ENCODE peak calls at places on chromosome X, in seven cellular contexts. One of them, this sample, is unnamed.

GRCh38 chrX:39875834-39876625 is 221.7 kb downstream of the BCOR start:
- DNase-seq in left cardiac atrium: no peak
- DNase-seq in T-helper 9 cell: no peak
- DNase-seq in stimulated activated CD4-positive, alpha-beta T cell treated with anti-CD3 and anti-CD28 coated beads, Interleukin-15, amount 100 ng/mL, for 1 hour: no peak
- DNase-seq in progenitor cell of endocrine pancreas: no peak
- DNase-seq in NCI-H524: peak; percentile 76
- DNase-seq in IMR-90: no peak
- DNase-seq in this sample: no peak

GRCh38 chrX:77597090-77597489 is 149.9 kb downstream of the FGF16 start:
- DNase-seq in IMR-90: peak; percentile 48
- DNase-seq in T-helper 9 cell: no peak
- DNase-seq in left cardiac atrium: no peak
- DNase-seq in progenitor cell of endocrine pancreas: no peak
- DNase-seq in NCI-H524: no peak
- DNase-seq in stimulated activated CD4-positive, alpha-beta T cell treated with anti-CD3 and anti-CD28 coated beads, Interleukin-15, amount 100 ng/mL, for 1 hour: no peak
- DNase-seq in this sample: no peak

GRCh38 chrX:152925835-152926234 is 28.0 kb downstream of the ZNF185 start:
- DNase-seq in progenitor cell of endocrine pancreas: no peak
- DNase-seq in IMR-90: no peak
- DNase-seq in left cardiac atrium: no peak
- DNase-seq in NCI-H524: no peak
- DNase-seq in stimulated activated CD4-positive, alpha-beta T cell treated with anti-CD3 and anti-CD28 coated beads, Interleukin-15, amount 100 ng/mL, for 1 hour: no peak
- DNase-seq in T-helper 9 cell: no peak
- DNase-seq in this sample: no peak

GRCh38 chrX:12210921-12211320 is 72.6 kb downstream of the FRMPD4 start:
- DNase-seq in progenitor cell of endocrine pancreas: no peak
- DNase-seq in IMR-90: peak; percentile 31
- DNase-seq in T-helper 9 cell: no peak
- DNase-seq in NCI-H524: no peak
- DNase-seq in left cardiac atrium: no peak
- DNase-seq in stimulated activated CD4-positive, alpha-beta T cell treated with anti-CD3 and anti-CD28 coated beads, Interleukin-15, amount 100 ng/mL, for 1 hour: no peak
- DNase-seq in this sample: no peak

GRCh38 chrX:154011376-154012335 is 8.0 kb downstream of the IRAK1 start:
- DNase-seq in progenitor cell of endocrine pancreas: no peak
- DNase-seq in T-helper 9 cell: no peak
- DNase-seq in IMR-90: no peak
- DNase-seq in NCI-H524: no peak
- DNase-seq in left cardiac atrium: no peak
- DNase-seq in stimulated activated CD4-positive, alpha-beta T cell treated with anti-CD3 and anti-CD28 coated beads, Interleukin-15, amount 100 ng/mL, for 1 hour: no peak
- DNase-seq in this sample: no peak

GRCh38 chrX:46574941-46575381 is 1.4 kb downstream of the CHST7 start:
- DNase-seq in stimulated activated CD4-positive, alpha-beta T cell treated with anti-CD3 and anti-CD28 coated beads, Interleukin-15, amount 100 ng/mL, for 1 hour: peak; percentile 12
- DNase-seq in progenitor cell of endocrine pancreas: peak; percentile 24
- DNase-seq in left cardiac atrium: no peak
- DNase-seq in NCI-H524: peak; percentile 16
- DNase-seq in T-helper 9 cell: peak; percentile 18
- DNase-seq in IMR-90: no peak
- DNase-seq in this sample: no peak

GRCh38 chrX:39613997-39614679 is 483.6 kb downstream of the BCOR start:
- DNase-seq in IMR-90: no peak
- DNase-seq in progenitor cell of endocrine pancreas: no peak
- DNase-seq in T-helper 9 cell: no peak
- DNase-seq in NCI-H524: peak; percentile 78
- DNase-seq in stimulated activated CD4-positive, alpha-beta T cell treated with anti-CD3 and anti-CD28 coated beads, Interleukin-15, amount 100 ng/mL, for 1 hour: no peak
- DNase-seq in left cardiac atrium: no peak
- DNase-seq in this sample: no peak

GRCh38 chrX:110163488-110163887 is 154.4 kb downstream of the AMMECR1 start:
- DNase-seq in NCI-H524: peak; percentile 51
- DNase-seq in T-helper 9 cell: no peak
- DNase-seq in stimulated activated CD4-positive, alpha-beta T cell treated with anti-CD3 and anti-CD28 coated beads, Interleukin-15, amount 100 ng/mL, for 1 hour: no peak
- DNase-seq in progenitor cell of endocrine pancreas: no peak
- DNase-seq in IMR-90: peak; percentile 66
- DNase-seq in left cardiac atrium: no peak
- DNase-seq in this sample: no peak

GRCh38 chrX:44667771-44668170 is 125.1 kb upstream of the FUNDC1 start:
- DNase-seq in progenitor cell of endocrine pancreas: no peak
- DNase-seq in T-helper 9 cell: no peak
- DNase-seq in NCI-H524: no peak
- DNase-seq in stimulated activated CD4-positive, alpha-beta T cell treated with anti-CD3 and anti-CD28 coated beads, Interleukin-15, amount 100 ng/mL, for 1 hour: no peak
- DNase-seq in IMR-90: peak; percentile 26
- DNase-seq in left cardiac atrium: no peak
- DNase-seq in this sample: no peak

GRCh38 chrX:53093177-53093655 is 726 bp upstream of the KANTR start:
- DNase-seq in left cardiac atrium: peak; percentile 85
- DNase-seq in IMR-90: peak; percentile 70
- DNase-seq in progenitor cell of endocrine pancreas: peak; percentile 48
- DNase-seq in NCI-H524: peak; percentile 81
- DNase-seq in stimulated activated CD4-positive, alpha-beta T cell treated with anti-CD3 and anti-CD28 coated beads, Interleukin-15, amount 100 ng/mL, for 1 hour: peak; percentile 44
- DNase-seq in T-helper 9 cell: peak; percentile 66
- DNase-seq in this sample: peak; percentile 89

GRCh38 chrX:21658152-21658737 is at the start of gene KLHL34:
- DNase-seq in progenitor cell of endocrine pancreas: no peak
- DNase-seq in IMR-90: no peak
- DNase-seq in left cardiac atrium: no peak
- DNase-seq in NCI-H524: no peak
- DNase-seq in stimulated activated CD4-positive, alpha-beta T cell treated with anti-CD3 and anti-CD28 coated beads, Interleukin-15, amount 100 ng/mL, for 1 hour: no peak
- DNase-seq in T-helper 9 cell: no peak
- DNase-seq in this sample: peak; percentile 85

GRCh38 chrX:154123241-154124219 is 20.5 kb upstream of the OPN1LW start:
- DNase-seq in IMR-90: no peak
- DNase-seq in T-helper 9 cell: peak; percentile 18
- DNase-seq in left cardiac atrium: peak; percentile 55
- DNase-seq in NCI-H524: no peak
- DNase-seq in stimulated activated CD4-positive, alpha-beta T cell treated with anti-CD3 and anti-CD28 coated beads, Interleukin-15, amount 100 ng/mL, for 1 hour: no peak
- DNase-seq in progenitor cell of endocrine pancreas: no peak
- DNase-seq in this sample: no peak